ENCODE peak calls at places on chromosomes 5 and 9, in four cellular contexts. B, P, Z and S are unnamed samples. For H3K9me3, the result is how much of the 10 kb centered on the place peaks cover.

GRCh38 chr9:32004431-32005076 is 379.9 kb upstream of the ACO1 start:
- DNase-seq in Z (no peak), B (no peak), P (peak), S (no peak)

GRCh38 chr5:428754-429452 is 14.1 kb upstream of the EXOC3 start:
- DNase-seq in B (no peak), Z (no peak), P (no peak), S (no peak)

GRCh38 chr5:173670130-173670591 is 53.7 kb upstream of the BOD1 start:
- DNase-seq in Z (peak), P (no peak), B (no peak), S (no peak)

GRCh38 chr5:16140417-16140816 is 39.2 kb downstream of the MARCHF11 start:
- DNase-seq in Z (no peak), B (no peak), P (no peak), S (no peak)

GRCh38 chr9:126788631-126789349 is 16.1 kb upstream of the ZBTB43 start:
- DNase-seq in B (peak), P (no peak), Z (peak), S (no peak)

GRCh38 chr9:127263664-127264063 is 910 bp upstream of the GARNL3 start:
- DNase-seq in Z (peak), P (no peak), B (no peak), S (no peak)

GRCh38 chr9:79264511-79265448 is 307.0 kb upstream of the TLE4 start:
- DNase-seq in Z (no peak), P (no peak), B (no peak), S (no peak)

GRCh38 chr9:108722396-108722795 is 133.4 kb downstream of the ACTL7B start:
- DNase-seq in B (no peak), P (no peak), Z (no peak), S (no peak)

GRCh38 chr9:130498298-130498917 is 53.6 kb downstream of the ASS1 start:
- DNase-seq in B (no peak), Z (no peak), P (peak), S (no peak)

GRCh38 chr9:137141050-137141810 is 2.3 kb downstream of the GRIN1 start:
- DNase-seq in B (no peak), P (no peak), Z (no peak), S (no peak)

GRCh38 chr9:113456235-113456634 is 7.3 kb upstream of the RGS3 start:
- DNase-seq in Z (peak), B (peak), P (peak), S (no peak)

GRCh38 chr9:70553718-70554673 is 139.5 kb upstream of the KLF9 start:
- DNase-seq in P (no peak), B (no peak), Z (no peak), S (no peak)

GRCh38 chr5:74042559-74043357 is 416.8 kb downstream of the ARHGEF28 start:
- DNase-seq in Z (peak), B (no peak), P (no peak), S (no peak)

GRCh38 chr5:136639616-136640015 is 274.3 kb upstream of the TRPC7 start:
- DNase-seq in P (no peak), Z (no peak), B (no peak), S (no peak)

GRCh38 chr9:127122176-127123151 is at the start of gene ANGPTL2:
- DNase-seq in B (no peak), P (peak), Z (peak), S (no peak)

GRCh38 chr9:80968611-80969010 is 720.7 kb downstream of the TLE1 start:
- DNase-seq in P (no peak), B (no peak), Z (peak), S (no peak)

GRCh38 chr9:127520941-127521918 is 69.9 kb downstream of the LRSAM1 start:
- DNase-seq in P (no peak), B (no peak), Z (peak), S (no peak)

GRCh38 chr9:113562653-113563381 is 99.3 kb downstream of the RGS3 start:
- DNase-seq in P (no peak), Z (no peak), B (no peak), S (no peak)

GRCh38 chr5:113606298-113607134 is 93.0 kb downstream of the YTHDC2 start:
- DNase-seq in P (peak), B (no peak), Z (peak), S (no peak)

GRCh38 chr5:1432296-1432695 is 12.9 kb downstream of the SLC6A3 start:
- DNase-seq in P (no peak), Z (no peak), B (no peak), S (no peak)
- H3K9me3 ChIP-seq in P (under half), Z (under half), B (under half), S (under half)

GRCh38 chr9:135268981-135269380 is 181.5 kb downstream of the OLFM1 start:
- DNase-seq in Z (no peak), P (no peak), B (no peak), S (no peak)
- H3K9me3 ChIP-seq in Z (under half), P (under half), B (under half), S (under half)

GRCh38 chr5:150946351-150946905 is 41.6 kb upstream of the ZNF300 start:
- DNase-seq in Z (no peak), P (no peak), B (peak), S (no peak)

GRCh38 chr5:150945501-150945900 is 40.7 kb upstream of the ZNF300 start:
- DNase-seq in P (no peak), B (no peak), Z (no peak), S (no peak)

GRCh38 chr5:150948539-150948938 is 43.8 kb upstream of the ZNF300 start:
- DNase-seq in B (no peak), Z (no peak), P (no peak), S (no peak)

GRCh38 chr5:150945947-150946346 is 41.2 kb upstream of the ZNF300 start:
- DNase-seq in P (no peak), Z (no peak), B (no peak), S (no peak)
- H3K9me3 ChIP-seq in P (half or more), Z (half or more), B (half or more), S (under half)

DNA sequence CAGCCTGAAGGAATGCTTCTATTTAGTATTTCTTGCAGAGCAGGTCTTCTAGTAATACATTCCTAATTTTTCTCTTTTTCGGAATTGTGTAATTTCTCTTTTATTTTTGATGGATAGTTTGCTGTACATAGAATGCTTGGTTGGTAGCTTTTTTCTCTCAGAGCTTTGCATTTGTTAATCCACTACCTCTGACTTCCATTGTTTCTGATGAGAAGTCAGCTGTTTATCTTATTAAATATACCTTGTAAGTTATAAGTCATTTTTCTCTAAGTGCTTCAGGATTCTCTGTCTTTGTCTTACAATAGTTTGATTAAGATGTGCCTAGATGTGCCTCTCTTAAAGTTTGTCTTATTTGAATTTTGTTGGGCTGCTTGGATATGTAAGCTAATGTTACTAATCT is 101.9 kb downstream of the HTR1A start:
- DNase-seq in P (no peak), Z (no peak), B (no peak), S (no peak)
- H3K9me3 ChIP-seq in P (half or more), Z (under half), B (under half), S (under half)

DNA sequence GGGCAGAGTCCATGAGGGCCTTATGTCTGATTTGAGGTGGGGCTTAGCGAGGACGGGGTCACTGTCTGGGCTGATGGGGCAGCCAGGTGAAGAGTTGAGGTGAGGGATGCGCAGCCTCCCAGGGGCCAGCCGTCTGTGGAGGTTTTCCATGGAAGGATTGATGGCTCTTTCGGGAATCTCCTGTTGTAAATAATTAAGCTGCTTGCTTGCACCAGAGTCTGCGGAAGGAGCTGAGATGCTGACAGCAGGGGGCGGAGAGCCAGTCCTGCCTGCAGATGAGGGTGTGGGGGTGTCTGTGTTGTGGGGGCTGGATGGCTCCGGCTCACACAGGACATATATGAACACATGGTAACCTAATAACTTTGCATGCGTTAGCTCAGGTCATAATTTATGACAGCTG is 36.6 kb upstream of the SEMA4D start:
- DNase-seq in P (no peak), B (no peak), Z (no peak), S (no peak)
- H3K9me3 ChIP-seq in P (under half), B (under half), Z (under half), S (under half)

GRCh38 chr5:179061025-179061424 is 852 bp downstream of the ZNF354C start:
- DNase-seq in Z (no peak), B (no peak), P (no peak), S (no peak)
- H3K9me3 ChIP-seq in Z (under half), B (under half), P (half or more), S (under half)

GRCh38 chr5:178869577-178869976 is 9.8 kb downstream of the ZNF354B start:
- DNase-seq in Z (no peak), P (no peak), B (no peak), S (no peak)

GRCh38 chr5:178870411-178870810 is 10.7 kb downstream of the ZNF354B start:
- DNase-seq in B (no peak), P (no peak), Z (no peak), S (no peak)

GRCh38 chr5:178866946-178867345 is 7.2 kb downstream of the ZNF354B start:
- DNase-seq in B (no peak), P (no peak), Z (no peak), S (no peak)

GRCh38 chr5:178872302-178872701 is 12.5 kb downstream of the ZNF354B start:
- DNase-seq in P (no peak), Z (no peak), B (no peak), S (no peak)
- H3K9me3 ChIP-seq in P (under half), Z (half or more), B (under half), S (under half)